ENCODE peak calls at places on chromosomes 12 and 14, in five cellular contexts. C is left ventricle myocardium inferior, D is Panc1, K is astrocyte of the cerebellum, G is keratinocyte. Y is an unnamed sample.

GRCh38 chr14:54650331-54651017 is 83.5 kb downstream of the SAMD4A start:
- DNase-seq in C (no peak), D (no peak), K (no peak), G (peak), Y (peak)

GRCh38 chr14:41586237-41586636 is 20.4 kb upstream of the LRFN5 start:
- DNase-seq in C (no peak), D (no peak), K (no peak), G (no peak), Y (no peak)

GRCh38 chr12:12503384-12504078 is 59.1 kb downstream of the DUSP16 start:
- DNase-seq in C (no peak), D (no peak), K (no peak), G (no peak), Y (no peak)

GRCh38 chr12:80690090-80690489 is 17.3 kb upstream of the MYF6 start:
- DNase-seq in C (no peak), D (no peak), K (no peak), G (no peak), Y (no peak)

GRCh38 chr14:100815478-100816285 is 10.2 kb upstream of the MEG3 start:
- DNase-seq in C (no peak), D (no peak), K (peak), G (no peak), Y (no peak)

GRCh38 chr12:109930028-109930800 is 30.1 kb downstream of the TCHP start:
- DNase-seq in C (no peak), D (no peak), K (no peak), G (no peak), Y (no peak)

GRCh38 chr12:12349711-12350665 is at the start of gene MANSC1:
- DNase-seq in C (peak), D (no peak), K (no peak), G (no peak), Y (no peak)

GRCh38 chr12:96989916-96990315 is 82.9 kb downstream of the NEDD1 start:
- DNase-seq in C (no peak), D (no peak), K (no peak), G (no peak), Y (no peak)

GRCh38 chr12:79317184-79317847 is 373.4 kb downstream of the PAWR start:
- DNase-seq in C (no peak), D (no peak), K (no peak), G (no peak), Y (no peak)

GRCh38 chr12:40439771-40440492 is 215.1 kb downstream of the LRRK2 start:
- DNase-seq in C (no peak), D (no peak), K (no peak), G (no peak), Y (no peak)

GRCh38 chr12:11729439-11730150 is 80.1 kb downstream of the ETV6 start:
- DNase-seq in C (no peak), D (no peak), K (no peak), G (no peak), Y (no peak)

GRCh38 chr12:56224954-56225353 is 812 bp downstream of the NABP2 start:
- DNase-seq in C (no peak), D (no peak), K (no peak), G (no peak), Y (no peak)

GRCh38 chr14:81221579-81222102 is 882 bp upstream of the GTF2A1 start:
- DNase-seq in C (no peak), D (peak), K (no peak), G (no peak), Y (no peak)

GRCh38 chr12:26789731-26790644 is 43.0 kb downstream of the ITPR2 start:
- DNase-seq in C (no peak), D (no peak), K (peak), G (no peak), Y (peak)

GRCh38 chr12:54521291-54522062 is 23.9 kb downstream of the NCKAP1L start:
- DNase-seq in C (no peak), D (no peak), K (no peak), G (no peak), Y (no peak)

GRCh38 chr12:106113042-106113441 is 25.7 kb downstream of the NUAK1 start:
- DNase-seq in C (no peak), D (no peak), K (no peak), G (no peak), Y (no peak)

GRCh38 chr12:43407816-43408645 is 144.0 kb downstream of the ADAMTS20 start:
- DNase-seq in C (no peak), D (no peak), K (no peak), G (no peak), Y (no peak)

GRCh38 chr14:75978249-75978731 is 3.5 kb downstream of the TGFB3 start:
- DNase-seq in C (no peak), D (no peak), K (no peak), G (no peak), Y (no peak)

GRCh38 chr14:71206766-71207371 is 299.6 kb downstream of the PCNX1 start:
- DNase-seq in C (peak), D (no peak), K (peak), G (no peak), Y (peak)

GRCh38 chr14:82911930-82912329 is 1378.3 kb upstream of the SEL1L start:
- DNase-seq in C (no peak), D (no peak), K (no peak), G (no peak), Y (no peak)

GRCh38 chr12:17992002-17992656 is 97.9 kb downstream of the RERGL start:
- DNase-seq in C (no peak), D (peak), K (peak), G (no peak), Y (peak)

GRCh38 chr14:66709292-66709691 is 201.3 kb downstream of the GPHN start:
- DNase-seq in C (no peak), D (no peak), K (peak), G (no peak), Y (peak)

GRCh38 chr14:101132051-101132541 is 228.6 kb upstream of the RTL1 start:
- DNase-seq in C (no peak), D (no peak), K (no peak), G (no peak), Y (no peak)

GRCh38 chr12:100857418-100857817 is 62.8 kb downstream of the ANO4 start:
- DNase-seq in C (no peak), D (no peak), K (no peak), G (no peak), Y (no peak)

GRCh38 chr12:27552886-27553560 is 29.0 kb downstream of the PPFIBP1 start:
- DNase-seq in C (no peak), D (no peak), K (no peak), G (no peak), Y (no peak)

GRCh38 chr12:33546004-33546403 is 106.4 kb upstream of the SYT10 start:
- DNase-seq in C (no peak), D (no peak), K (no peak), G (no peak), Y (no peak)

GRCh38 chr12:21825924-21826548 is 51.5 kb upstream of the KCNJ8 start:
- DNase-seq in C (no peak), D (no peak), K (no peak), G (no peak), Y (no peak)

GRCh38 chr12:104986022-104986941 is at the start of gene NOPCHAP1:
- DNase-seq in C (peak), D (peak), K (peak), G (peak), Y (peak)

GRCh38 chr12:67943295-67943892 is 45.9 kb upstream of the IFNG-AS1 start:
- DNase-seq in C (no peak), D (peak), K (peak), G (no peak), Y (peak)

GRCh38 chr12:30837595-30837994 is 82.8 kb upstream of the CAPRIN2 start:
- DNase-seq in C (no peak), D (no peak), K (no peak), G (no peak), Y (no peak)
- TF ChIP-seq CTCF in C (no peak), D (peak), K (peak), G (no peak), Y (peak)

GRCh38 chr12:117089463-117089862 is 9.8 kb downstream of the TESC start:
- DNase-seq in C (no peak), D (no peak), K (no peak), G (no peak), Y (no peak)
- H3K4me3 ChIP-seq in C (no peak), D (no peak), K (no peak), G (no peak), Y (no peak)

GRCh38 chr12:52307836-52308806 is 13.1 kb downstream of the KRT83 start:
- DNase-seq in C (peak), D (no peak), K (no peak), G (no peak), Y (no peak)

GRCh38 chr12:52310622-52311281 is 10.4 kb downstream of the KRT83 start:
- DNase-seq in C (no peak), D (no peak), K (no peak), G (no peak), Y (no peak)

GRCh38 chr12:52300796-52301691 is 9.7 kb upstream of the KRT81 start:
- DNase-seq in C (no peak), D (no peak), K (no peak), G (no peak), Y (no peak)

GRCh38 chr12:52308807-52309425 is 12.3 kb downstream of the KRT83 start:
- DNase-seq in C (no peak), D (no peak), K (no peak), G (no peak), Y (no peak)

DNA sequence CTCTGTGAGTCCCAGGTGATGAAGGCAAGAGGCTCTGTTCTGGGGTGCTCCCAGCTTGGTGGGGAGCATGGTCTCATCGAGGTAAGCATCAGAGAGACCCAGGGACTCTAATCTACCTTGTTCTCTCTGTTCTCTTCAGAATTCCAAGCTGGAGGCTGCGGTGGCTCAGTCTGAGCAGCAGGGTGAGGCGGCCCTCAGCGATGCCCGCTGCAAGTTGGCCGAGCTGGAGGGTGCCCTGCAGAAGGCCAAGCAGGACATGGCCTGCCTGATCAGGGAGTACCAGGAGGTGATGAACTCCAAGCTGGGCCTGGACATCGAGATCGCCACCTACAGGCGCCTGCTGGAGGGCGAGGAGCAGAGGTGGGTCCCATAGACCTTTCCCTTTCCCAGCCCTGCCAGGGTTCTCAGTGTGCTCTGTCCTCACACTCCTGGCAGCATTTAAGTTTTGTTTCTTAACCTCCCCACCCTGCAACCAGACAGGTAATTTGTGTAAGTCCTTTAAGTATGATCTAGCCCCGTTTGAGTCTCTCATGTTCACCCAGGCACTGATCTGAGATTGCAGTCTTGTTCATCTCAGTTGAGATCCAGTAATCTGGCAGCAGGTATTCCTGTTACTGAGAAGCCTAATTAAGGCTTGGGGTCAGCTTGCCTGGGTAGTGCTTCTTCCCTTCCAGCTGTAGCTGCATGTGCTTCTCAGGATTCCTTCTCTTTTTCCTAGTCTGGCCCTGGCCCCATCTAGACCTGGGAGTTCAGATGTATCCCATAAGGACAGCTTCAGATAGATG is 14.8 kb upstream of the KRT81 start:
- DNase-seq in C (no peak), D (no peak), K (no peak), G (no peak), Y (no peak)
- TF ChIP-seq CTCF in C (peak), D (peak), K (peak), G (peak), Y (peak)

GRCh38 chr12:92224685-92225331 is 79.2 kb upstream of the BTG1 start:
- DNase-seq in C (no peak), D (no peak), K (peak), G (peak), Y (no peak)
- H3K4me3 ChIP-seq in C (no peak), D (no peak), K (no peak), G (no peak), Y (no peak)

GRCh38 chr14:63045234-63045611 is at the start of gene KCNH5:
- DNase-seq in C (peak), D (no peak), K (no peak), G (no peak), Y (no peak)
- TF ChIP-seq CTCF in C (no peak), D (no peak), K (no peak), G (no peak), Y (no peak)

DNA sequence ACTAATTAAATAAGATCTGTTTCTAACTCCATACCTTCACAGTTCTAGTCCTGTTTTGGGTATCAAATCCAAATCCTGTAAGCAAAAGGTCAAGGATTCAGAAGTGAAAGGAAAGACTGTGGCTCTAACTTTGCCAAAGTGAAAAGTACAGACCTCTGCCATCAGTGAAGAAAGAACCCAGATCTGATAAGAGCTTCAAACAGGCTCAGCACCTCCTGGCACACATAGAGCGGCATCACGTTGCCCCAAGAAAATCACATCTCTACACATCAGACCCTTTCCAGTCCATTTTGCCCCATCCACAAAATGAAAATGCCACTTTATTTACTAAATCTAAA is 23.2 kb downstream of the CLIP1 start:
- DNase-seq in C (no peak), D (no peak), K (no peak), G (no peak), Y (no peak)
- H3K4me3 ChIP-seq in C (peak), D (peak), K (no peak), G (no peak), Y (no peak)

DNA sequence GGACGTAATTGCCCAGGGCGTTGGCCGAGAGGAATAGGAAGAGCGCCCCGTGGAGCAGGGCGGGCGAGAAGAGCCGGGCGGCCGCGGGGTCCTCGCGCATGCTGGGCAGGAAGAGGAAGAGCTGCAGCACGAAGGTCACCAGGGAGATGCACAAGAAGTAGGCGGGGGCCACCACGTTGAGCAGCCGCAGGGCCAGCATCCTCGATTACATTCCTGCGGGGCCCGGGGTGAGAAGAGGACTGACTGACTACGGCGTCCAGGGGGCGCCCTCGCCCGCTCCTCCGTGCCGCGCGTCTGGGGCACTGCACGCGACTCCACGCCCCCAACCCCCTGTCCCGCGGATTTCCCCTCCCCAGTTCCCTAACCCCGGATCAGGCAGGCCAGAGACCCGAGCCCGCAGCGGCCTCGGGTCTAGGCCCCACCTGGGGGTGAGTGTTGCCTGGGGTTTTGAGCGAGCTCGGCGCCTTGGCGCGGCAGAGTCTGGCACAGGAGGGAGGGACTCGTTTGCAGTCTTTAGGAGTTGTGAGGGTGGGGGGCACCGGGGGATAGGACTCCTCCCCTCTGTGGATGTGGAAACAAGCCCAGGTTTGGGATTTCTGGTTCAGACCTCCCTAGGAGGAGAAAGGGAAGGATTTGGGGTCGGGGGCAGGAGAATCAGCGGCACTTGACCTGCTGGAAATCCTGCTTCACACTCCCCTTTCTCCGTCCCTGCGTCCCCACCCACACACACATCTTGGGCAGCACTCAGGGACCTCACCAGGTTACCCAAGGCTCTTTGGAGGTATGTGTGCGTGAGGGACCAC is 1.9 kb downstream of the ZDHHC22 start:
- DNase-seq in C (no peak), D (no peak), K (no peak), G (no peak), Y (no peak)
- TF ChIP-seq CTCF in C (peak), D (peak), K (peak), G (peak), Y (peak)

Y was measured in HFF-Myc.